ENCODE peak calls at places on chromosome 18, in seven cellular contexts. D is tibial nerve; X is activated effector memory CD4-positive, alpha-beta T cell treated with anti-CD3 and anti-CD28 coated beads, Interleukin-2, amount 50 U/mL, for 16 hours; E is CMK; G is M059J; N is activated CD4-positive, alpha-beta T cell treated with anti-CD3 and anti-CD28 coated beads, Interleukin-2, amount 10 ng/mL, durations not matched to agents 7 days and 5 days; Y is GM12864. Z is an unnamed sample.

GRCh38 chr18:79427368-79428225 is 31.9 kb downstream of the NFATC1 start:
- DNase-seq in D (no peak), X (no peak), E (no peak), G (no peak), N (no peak), Y (no peak), Z (no peak)

GRCh38 chr18:56575819-56576663 is 62.4 kb downstream of the TXNL1 start:
- DNase-seq in D (peak), X (no peak), E (peak), G (peak), N (peak), Y (peak), Z (no peak)

GRCh38 chr18:58310517-58310916 is 266.5 kb downstream of the NEDD4L start:
- DNase-seq in D (no peak), X (peak), E (no peak), G (no peak), N (peak), Y (no peak), Z (no peak)

GRCh38 chr18:47747260-47747795 is 183.1 kb downstream of the SMAD2 start:
- DNase-seq in D (no peak), X (no peak), E (no peak), G (no peak), N (no peak), Y (no peak), Z (no peak)

GRCh38 chr18:8011906-8012305 is 444.8 kb downstream of the PTPRM start:
- DNase-seq in D (no peak), X (no peak), E (no peak), G (no peak), N (no peak), Y (no peak), Z (no peak)

GRCh38 chr18:366466-367053 is 98.7 kb upstream of the THOC1 start:
- DNase-seq in D (no peak), X (no peak), E (no peak), G (no peak), N (no peak), Y (no peak), Z (no peak)

GRCh38 chr18:45876131-45876530 is 50.7 kb downstream of the SIGLEC15 start:
- DNase-seq in D (no peak), X (no peak), E (no peak), G (peak), N (no peak), Y (no peak), Z (no peak)

GRCh38 chr18:24987271-24987932 is 364.6 kb downstream of the ZNF521 start:
- DNase-seq in D (peak), X (no peak), E (no peak), G (peak), N (no peak), Y (no peak), Z (no peak)

GRCh38 chr18:70074091-70074490 is 126.4 kb upstream of the CD226 start:
- DNase-seq in D (no peak), X (no peak), E (no peak), G (peak), N (no peak), Y (no peak), Z (no peak)

GRCh38 chr18:62388855-62389760 is 64.0 kb downstream of the TNFRSF11A start:
- DNase-seq in D (no peak), X (no peak), E (no peak), G (peak), N (no peak), Y (no peak), Z (peak)

GRCh38 chr18:48675912-48676311 is 137.1 kb downstream of the CTIF start:
- DNase-seq in D (no peak), X (peak), E (no peak), G (no peak), N (no peak), Y (no peak), Z (peak)

GRCh38 chr18:3713166-3713565 is 263.2 kb downstream of the TGIF1 start:
- DNase-seq in D (no peak), X (no peak), E (no peak), G (no peak), N (no peak), Y (no peak), Z (no peak)

GRCh38 chr18:33210575-33211189 is 229.8 kb downstream of the CCDC178 start:
- DNase-seq in D (no peak), X (no peak), E (no peak), G (peak), N (no peak), Y (no peak), Z (no peak)

GRCh38 chr18:50644807-50645206 is 84.9 kb downstream of the MAPK4 start:
- DNase-seq in D (no peak), X (no peak), E (no peak), G (peak), N (no peak), Y (no peak), Z (no peak)

GRCh38 chr18:25164837-25165791 is 186.9 kb downstream of the ZNF521 start:
- DNase-seq in D (peak), X (no peak), E (no peak), G (no peak), N (peak), Y (peak), Z (no peak)

GRCh38 chr18:55998071-55998522 is 410.1 kb upstream of the TCF4 start:
- DNase-seq in D (no peak), X (no peak), E (no peak), G (peak), N (no peak), Y (no peak), Z (no peak)

GRCh38 chr18:61755553-61755952 is 137.3 kb downstream of the RNF152 start:
- DNase-seq in D (no peak), X (no peak), E (no peak), G (no peak), N (no peak), Y (no peak), Z (no peak)

GRCh38 chr18:44696892-44697291 is 16.2 kb downstream of the SETBP1 start:
- DNase-seq in D (no peak), X (no peak), E (no peak), G (no peak), N (no peak), Y (no peak), Z (no peak)

GRCh38 chr18:13710460-13710859 is 15.9 kb downstream of the FAM210A start:
- DNase-seq in D (no peak), X (no peak), E (no peak), G (peak), N (no peak), Y (no peak), Z (no peak)

GRCh38 chr18:63882333-63883141 is 5.0 kb upstream of the SERPINB2 start:
- DNase-seq in D (no peak), X (no peak), E (no peak), G (peak), N (no peak), Y (no peak), Z (no peak)

GRCh38 chr18:10213526-10213925 is 240.9 kb upstream of the APCDD1 start:
- DNase-seq in D (peak), X (no peak), E (no peak), G (peak), N (peak), Y (peak), Z (no peak)

GRCh38 chr18:3451989-3452749 is 2.2 kb downstream of the TGIF1 start:
- DNase-seq in D (peak), X (peak), E (no peak), G (peak), N (peak), Y (no peak), Z (peak)

GRCh38 chr18:74251297-74252031 is 40.3 kb downstream of the CYB5A start:
- DNase-seq in D (no peak), X (no peak), E (no peak), G (peak), N (no peak), Y (no peak), Z (no peak)

GRCh38 chr18:48819781-48820482 is 130.8 kb downstream of the SMAD7 start:
- DNase-seq in D (no peak), X (peak), E (no peak), G (no peak), N (no peak), Y (no peak), Z (peak)

GRCh38 chr18:42675810-42676209 is 439.7 kb downstream of the RIT2 start:
- DNase-seq in D (no peak), X (no peak), E (no peak), G (no peak), N (no peak), Y (no peak), Z (no peak)

GRCh38 chr18:50614838-50615237 is 55.0 kb downstream of the MAPK4 start:
- DNase-seq in D (peak), X (no peak), E (no peak), G (no peak), N (no peak), Y (no peak), Z (no peak)

GRCh38 chr18:4921548-4921947 is 275.5 kb downstream of the AKAIN1 start:
- DNase-seq in D (no peak), X (no peak), E (no peak), G (no peak), N (no peak), Y (no peak), Z (no peak)

GRCh38 chr18:48470484-48471180 is 61.4 kb upstream of the ZBTB7C start:
- DNase-seq in D (no peak), X (no peak), E (no peak), G (no peak), N (no peak), Y (no peak), Z (no peak)

GRCh38 chr18:908631-909621 is 4.3 kb downstream of the ADCYAP1 start:
- DNase-seq in D (no peak), X (no peak), E (no peak), G (peak), N (no peak), Y (no peak), Z (no peak)

GRCh38 chr18:65103864-65104263 is 646.9 kb upstream of the CDH7 start:
- DNase-seq in D (no peak), X (no peak), E (no peak), G (no peak), N (no peak), Y (no peak), Z (no peak)

GRCh38 chr18:13381907-13382682 is 163.5 kb downstream of the LDLRAD4 start:
- DNase-seq in D (peak), X (peak), E (no peak), G (peak), N (peak), Y (no peak), Z (peak)

GRCh38 chr18:21444465-21445023 is 156.0 kb downstream of the ESCO1 start:
- DNase-seq in D (peak), X (no peak), E (peak), G (peak), N (peak), Y (peak), Z (no peak)

GRCh38 chr18:58792086-58792485 is 72.6 kb upstream of the ZNF532 start:
- DNase-seq in D (no peak), X (no peak), E (no peak), G (no peak), N (no peak), Y (peak), Z (no peak)

GRCh38 chr18:75365230-75365629 is 62.3 kb downstream of the SMIM21 start:
- DNase-seq in D (no peak), X (no peak), E (no peak), G (no peak), N (no peak), Y (no peak), Z (no peak)

GRCh38 chr18:76474824-76475223 is 20.2 kb downstream of the ZNF516 start:
- DNase-seq in D (no peak), X (no peak), E (no peak), G (no peak), N (no peak), Y (no peak), Z (no peak)

GRCh38 chr18:34691626-34692025 is 18.5 kb upstream of the DTNA start:
- DNase-seq in D (no peak), X (no peak), E (no peak), G (no peak), N (no peak), Y (no peak), Z (no peak)

GRCh38 chr18:28511421-28511821 is 334.5 kb upstream of the CDH2 start:
- DNase-seq in D (no peak), X (no peak), E (no peak), G (peak), N (no peak), Y (no peak), Z (no peak)

GRCh38 chr18:211582-211981 is 53.2 kb downstream of the USP14 start:
- DNase-seq in D (no peak), X (no peak), E (no peak), G (no peak), N (no peak), Y (no peak), Z (no peak)

GRCh38 chr18:811192-812122 is 585 bp downstream of the YES1 start:
- DNase-seq in D (no peak), X (peak), E (no peak), G (peak), N (peak), Y (no peak), Z (peak)